ENCODE peak calls at places on chromosomes 6 and 20, in four cellular contexts. Z, H, G and Y are unnamed samples.

GRCh38 chr6:125121894-125122293 is 31.7 kb upstream of the TPD52L1 start:
- DNase-seq in Z (no peak), H (no peak), G (no peak), Y (no peak)

GRCh38 chr6:168442646-168443045 is 1.7 kb downstream of the SMOC2 start:
- DNase-seq in Z (no peak), H (no peak), G (no peak), Y (no peak)

GRCh38 chr6:125809771-125810315 is 19.1 kb downstream of the NCOA7 start:
- DNase-seq in Z (no peak), H (no peak), G (no peak), Y (no peak)

GRCh38 chr6:1608976-1609661 is 596 bp upstream of the FOXC1 start:
- DNase-seq in Z (peak), H (peak), G (no peak), Y (no peak)

GRCh38 chr6:156795825-156796224 is 18.6 kb downstream of the ARID1B start:
- DNase-seq in Z (no peak), H (no peak), G (no peak), Y (no peak)

GRCh38 chr20:48793776-48794175 is 34.0 kb downstream of the PREX1 start:
- DNase-seq in Z (no peak), H (no peak), G (peak), Y (peak)

GRCh38 chr6:17156112-17156921 is 54.5 kb downstream of the STMND1 start:
- DNase-seq in Z (no peak), H (peak), G (no peak), Y (no peak)

GRCh38 chr20:46458891-46459750 is 52.7 kb upstream of the ELMO2 start:
- DNase-seq in Z (peak), H (peak), G (no peak), Y (no peak)

GRCh38 chr6:89433637-89434499 is 916 bp downstream of the ANKRD6 start:
- DNase-seq in Z (peak), H (peak), G (peak), Y (peak)

GRCh38 chr6:150719099-150719767 is 119.5 kb downstream of the PLEKHG1 start:
- DNase-seq in Z (no peak), H (no peak), G (no peak), Y (no peak)

GRCh38 chr20:1952737-1953530 is 40.9 kb downstream of the PDYN start:
- DNase-seq in Z (no peak), H (no peak), G (no peak), Y (peak)

GRCh38 chr6:25166955-25167753 is 112.0 kb upstream of the CARMIL1 start:
- DNase-seq in Z (no peak), H (no peak), G (no peak), Y (no peak)

GRCh38 chr6:20805027-20805426 is 270.8 kb downstream of the CDKAL1 start:
- DNase-seq in Z (no peak), H (no peak), G (no peak), Y (no peak)

GRCh38 chr6:10626154-10626741 is 68.2 kb downstream of the C6orf52 start:
- DNase-seq in Z (no peak), H (no peak), G (no peak), Y (no peak)

GRCh38 chr6:10621227-10621626 is 73.2 kb downstream of the C6orf52 start:
- DNase-seq in Z (no peak), H (no peak), G (no peak), Y (no peak)

GRCh38 chr6:10617008-10617696 is 77.3 kb downstream of the C6orf52 start:
- DNase-seq in Z (no peak), H (no peak), G (no peak), Y (no peak)

GRCh38 chr6:10618409-10618808 is 76.0 kb downstream of the C6orf52 start:
- DNase-seq in Z (no peak), H (no peak), G (no peak), Y (no peak)

GRCh38 chr6:10621847-10622246 is 72.6 kb downstream of the C6orf52 start:
- DNase-seq in Z (no peak), H (no peak), G (no peak), Y (no peak)
- TF ChIP-seq CTCF in Z (no peak), H (no peak), G (no peak), Y (no peak)

GRCh38 chr6:169751242-169752073 is at the start of the genes DYNLT2 and ERMARD:
- DNase-seq in Z (peak), H (peak), G (peak), Y (peak)
- TF ChIP-seq CTCF in Z (peak), H (no peak), G (peak), Y (peak)

DNA sequence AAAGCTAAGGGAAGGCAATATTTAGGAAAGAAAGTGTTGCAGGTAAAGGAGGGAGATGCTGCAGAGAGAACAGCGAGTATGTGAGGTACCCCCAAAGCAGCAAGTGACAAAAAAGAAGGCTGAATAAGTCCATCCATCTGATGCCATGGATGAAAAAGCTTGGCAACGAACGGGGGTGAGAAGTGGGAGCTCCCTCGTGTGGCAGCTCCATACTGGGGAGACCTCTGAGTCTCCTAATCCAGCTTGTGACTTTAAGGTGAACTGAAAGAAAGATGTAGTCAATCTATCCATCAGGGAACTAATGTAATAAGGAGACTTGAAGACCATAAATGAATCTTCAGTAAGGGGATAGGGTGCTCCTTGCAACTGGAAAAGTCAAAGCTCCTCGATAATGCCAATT is 156.6 kb downstream of the OTOR start:
- DNase-seq in Z (no peak), H (no peak), G (no peak), Y (no peak)
- TF ChIP-seq CTCF in Z (no peak), H (no peak), G (no peak), Y (no peak)

GRCh38 chr6:49423817-49424216 is 39.2 kb downstream of the MMUT start:
- DNase-seq in Z (no peak), H (no peak), G (no peak), Y (no peak)
- TF ChIP-seq CTCF in Z (no peak), H (no peak), G (peak), Y (no peak)

GRCh38 chr20:34472246-34472925 is 43.8 kb upstream of the DYNLRB1 start:
- DNase-seq in Z (no peak), H (no peak), G (no peak), Y (no peak)

GRCh38 chr20:34468956-34469355 is 47.3 kb upstream of the DYNLRB1 start:
- DNase-seq in Z (no peak), H (no peak), G (no peak), Y (no peak)

GRCh38 chr20:34475979-34476736 is 40.1 kb upstream of the DYNLRB1 start:
- DNase-seq in Z (peak), H (peak), G (peak), Y (no peak)

DNA sequence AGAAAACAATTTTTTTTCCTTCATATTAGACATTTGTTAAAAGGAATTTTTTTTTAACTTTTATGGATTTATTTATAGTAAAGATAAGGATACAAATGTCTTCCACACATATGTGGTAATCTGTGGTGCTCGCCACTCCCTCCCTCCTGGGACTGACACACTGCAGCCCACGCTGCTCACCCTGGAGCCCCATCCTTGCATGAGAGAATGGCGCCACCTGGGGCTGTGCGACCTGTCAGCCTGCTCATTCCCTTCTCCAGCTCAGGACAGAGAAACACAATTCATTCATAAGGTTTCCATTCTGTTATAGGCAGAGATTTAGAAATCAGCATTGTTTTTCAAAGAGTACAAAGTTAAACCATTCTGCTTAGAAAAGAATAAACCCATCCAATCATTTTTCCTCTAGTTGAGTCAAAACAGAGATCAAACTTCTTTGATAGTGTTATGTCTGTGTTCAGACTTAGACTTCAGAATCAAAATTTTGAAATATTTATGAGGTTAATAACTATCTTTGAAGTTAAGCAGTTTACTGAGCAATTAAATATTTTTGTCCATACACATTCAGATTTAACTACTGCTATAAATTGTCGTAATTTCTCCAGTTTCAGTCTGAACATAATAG is 42.8 kb upstream of the DYNLRB1 start:
- DNase-seq in Z (peak), H (peak), G (peak), Y (no peak)
- TF ChIP-seq CTCF in Z (peak), H (no peak), G (peak), Y (no peak)

DNA sequence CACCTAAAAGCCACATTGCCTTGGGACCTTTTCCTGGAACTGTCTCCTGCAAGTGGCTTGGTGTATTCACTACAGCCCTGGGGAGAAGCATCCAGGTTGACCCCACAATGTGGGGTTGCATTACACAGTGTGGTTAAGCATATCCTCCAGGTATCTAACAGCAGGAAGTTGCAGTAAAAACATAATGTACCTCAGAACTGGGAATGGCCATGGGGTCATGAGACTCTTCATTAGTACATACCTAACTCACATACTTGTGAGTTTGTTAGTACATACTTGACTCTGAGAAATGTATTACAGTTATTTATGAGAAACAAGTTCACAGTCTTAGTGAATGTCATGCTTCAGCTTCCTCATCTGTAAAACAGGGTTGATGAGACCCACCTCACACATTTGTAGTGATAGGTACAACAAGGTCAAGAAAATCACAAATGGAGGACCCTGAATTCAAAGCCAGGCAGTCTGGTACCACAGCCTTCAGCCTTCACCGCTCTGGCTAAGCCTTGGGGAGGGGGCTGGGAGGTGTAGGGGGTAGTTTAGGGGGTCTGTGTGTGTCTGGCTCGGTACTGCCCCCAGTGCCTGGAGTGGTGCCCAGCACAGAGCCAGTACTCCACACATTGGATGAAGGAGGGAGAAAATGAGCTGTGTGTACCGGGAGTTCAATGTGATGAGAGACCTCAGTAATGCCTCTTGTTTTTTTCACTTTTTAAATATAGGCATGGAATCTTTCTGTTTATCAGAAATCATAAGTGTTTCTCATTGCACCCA is 53.0 kb downstream of the KAT14 start:
- DNase-seq in Z (no peak), H (no peak), G (no peak), Y (no peak)
- TF ChIP-seq CTCF in Z (no peak), H (no peak), G (no peak), Y (no peak)

GRCh38 chr6:109079981-109080380 is 14.7 kb downstream of the SESN1 start:
- DNase-seq in Z (peak), H (no peak), G (no peak), Y (no peak)

GRCh38 chr6:109081516-109081915 is 13.1 kb downstream of the SESN1 start:
- DNase-seq in Z (no peak), H (no peak), G (no peak), Y (no peak)

GRCh38 chr6:109083657-109084056 is 11.0 kb downstream of the SESN1 start:
- DNase-seq in Z (no peak), H (no peak), G (no peak), Y (no peak)

GRCh38 chr6:109081026-109081425 is 13.6 kb downstream of the SESN1 start:
- DNase-seq in Z (peak), H (no peak), G (no peak), Y (no peak)

GRCh38 chr6:109082178-109082577 is 12.5 kb downstream of the SESN1 start:
- DNase-seq in Z (no peak), H (no peak), G (no peak), Y (no peak)
- TF ChIP-seq CTCF in Z (peak), H (no peak), G (no peak), Y (peak)

DNA sequence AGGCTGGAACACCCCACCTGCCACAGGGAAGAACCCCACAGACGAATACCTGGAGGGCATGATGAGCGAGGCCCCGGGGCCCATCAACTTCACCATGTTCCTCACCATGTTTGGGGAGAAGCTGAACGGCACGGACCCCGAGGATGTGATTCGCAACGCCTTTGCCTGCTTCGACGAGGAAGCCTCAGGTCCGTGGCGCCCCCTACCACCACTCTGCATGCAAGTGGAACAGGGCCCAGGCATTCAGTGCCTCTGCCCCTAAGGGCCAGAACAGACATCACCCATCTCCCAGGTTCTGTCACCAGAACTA is 6.6 kb downstream of the MYL9 start:
- DNase-seq in Z (peak), H (peak), G (no peak), Y (no peak)
- TF ChIP-seq CTCF in Z (no peak), H (no peak), G (no peak), Y (no peak)

GRCh38 chr20:56843817-56844216 is 214.7 kb downstream of the TFAP2C start:
- DNase-seq in Z (no peak), H (no peak), G (no peak), Y (no peak)
- TF ChIP-seq CTCF in Z (no peak), H (no peak), G (no peak), Y (no peak)

GRCh38 chr20:14191559-14191958 is 145.9 kb downstream of the FLRT3 start:
- DNase-seq in Z (no peak), H (no peak), G (no peak), Y (no peak)
- TF ChIP-seq CTCF in Z (no peak), H (no peak), G (no peak), Y (no peak)